ENCODE peak calls at places on chromosomes 13 and 19, in seven cellular contexts. V is HCT116, X is SK-N-SH, Y is K562, W is H1, A is GM12878, F is HepG2. B is an unnamed sample.

GRCh38 chr13:73702419-73703071 is 431.7 kb downstream of the KLF12 start:
- DNase-seq in X (no peak), A (peak; percentile 21), F (no peak), V (no peak), W (no peak), Y (no peak), B (peak; percentile 7)

GRCh38 chr13:59890064-59890463 is 273.7 kb downstream of the DIAPH3 start:
- DNase-seq in V (no peak), W (no peak), X (no peak), Y (no peak), F (no peak), A (no peak), B (no peak)

GRCh38 chr13:99269627-99270252 is 11.6 kb upstream of the GPR18 start:
- DNase-seq in A (no peak), Y (no peak), X (peak; percentile 17), V (peak; percentile 38), F (peak; percentile 25), W (no peak), B (peak; percentile 54)

GRCh38 chr13:89568276-89568675 is 1779.2 kb upstream of the MIR17HG start:
- DNase-seq in F (no peak), A (no peak), V (no peak), Y (no peak), X (no peak), W (no peak), B (no peak)

GRCh38 chr13:109154146-109154545 is 524.7 kb downstream of the MYO16 start:
- DNase-seq in F (peak; percentile 3), W (no peak), X (no peak), A (no peak), Y (no peak), V (no peak), B (no peak)

GRCh38 chr13:109672545-109672944 is 113.8 kb downstream of the IRS2 start:
- DNase-seq in A (no peak), V (no peak), F (no peak), Y (no peak), W (no peak), X (no peak), B (no peak)

GRCh38 chr13:73608157-73608516 is 526.1 kb downstream of the KLF12 start:
- DNase-seq in A (no peak), F (no peak), W (no peak), X (no peak), Y (no peak), V (no peak), B (no peak)

GRCh38 chr13:29438772-29439171 is 156.7 kb downstream of the SLC7A1 start:
- DNase-seq in X (no peak), W (no peak), Y (no peak), F (no peak), A (no peak), V (no peak), B (no peak)

GRCh38 chr19:12757544-12758274 is 6.1 kb downstream of the BEST2 start:
- DNase-seq in A (no peak), F (peak; percentile 70), V (peak; percentile 52), W (peak; percentile 83), Y (peak; percentile 84), X (peak; percentile 94), B (no peak)

GRCh38 chr19:11136400-11137101 is 19.0 kb downstream of the SPC24 start:
- DNase-seq in X (no peak), F (no peak), V (no peak), W (no peak), Y (peak; percentile 12), A (no peak), B (no peak)

GRCh38 chr13:93915269-93915809 is 564.1 kb downstream of the DCT start:
- DNase-seq in Y (no peak), A (no peak), V (no peak), F (no peak), X (no peak), W (no peak), B (no peak)

GRCh38 chr13:108728370-108728769 is 99.0 kb downstream of the MYO16 start:
- DNase-seq in F (peak; percentile 33), W (peak; percentile 67), V (peak; percentile 77), A (no peak), X (no peak), Y (no peak), B (peak; percentile 15)

GRCh38 chr13:105144020-105144419 is 1391.4 kb downstream of the EFNB2 start:
- DNase-seq in Y (no peak), F (no peak), W (no peak), A (no peak), X (no peak), V (no peak), B (peak; percentile 4)

GRCh38 chr13:95956589-95957148 is 96.5 kb downstream of the UGGT2 start:
- DNase-seq in A (peak; percentile 21), X (no peak), F (no peak), W (no peak), V (no peak), Y (no peak), B (no peak)

GRCh38 chr13:23984541-23984940 is 87.2 kb upstream of the C1QTNF9B start:
- DNase-seq in Y (no peak), V (no peak), W (no peak), X (no peak), A (no peak), F (no peak), B (no peak)

GRCh38 chr13:95485518-95486144 is 66.9 kb upstream of the CLDN10 start:
- DNase-seq in V (no peak), F (no peak), X (peak; percentile 45), W (no peak), Y (no peak), A (no peak), B (no peak)

DNA sequence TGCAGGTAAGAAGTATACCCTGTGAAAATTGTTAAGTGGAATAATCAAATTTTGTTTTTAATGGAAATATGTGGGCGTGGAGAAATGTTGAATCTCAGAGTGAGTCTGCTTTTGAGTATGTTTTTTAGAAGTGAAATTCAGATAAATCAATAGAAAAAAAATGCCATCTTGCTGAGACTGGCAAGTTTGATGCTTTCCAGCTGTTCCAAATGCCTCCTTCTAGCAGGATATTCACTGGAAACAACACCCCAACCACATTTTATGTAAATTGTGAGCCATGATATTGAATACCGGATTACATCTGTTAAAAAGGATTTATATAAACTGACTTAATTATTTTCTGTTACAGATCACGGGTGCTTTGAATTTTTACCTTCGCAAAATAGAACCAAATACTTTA is 115.4 kb downstream of the ITGBL1 start:
- DNase-seq in X (no peak), W (no peak), Y (no peak), F (no peak), V (no peak), A (no peak), B (no peak)
- TF ChIP-seq JUND in X (no peak), W (no peak), Y (no peak), F (no peak), V (no peak), A (no peak), B (no peak)

GRCh38 chr13:64453831-64454230 is 2776.3 kb downstream of the PCDH9 start:
- DNase-seq in A (no peak), Y (no peak), F (no peak), V (no peak), X (peak; percentile 14), W (no peak), B (no peak)
- TF ChIP-seq JUND in A (no peak), Y (no peak), F (no peak), V (no peak), X (no peak), W (no peak), B (no peak)

DNA sequence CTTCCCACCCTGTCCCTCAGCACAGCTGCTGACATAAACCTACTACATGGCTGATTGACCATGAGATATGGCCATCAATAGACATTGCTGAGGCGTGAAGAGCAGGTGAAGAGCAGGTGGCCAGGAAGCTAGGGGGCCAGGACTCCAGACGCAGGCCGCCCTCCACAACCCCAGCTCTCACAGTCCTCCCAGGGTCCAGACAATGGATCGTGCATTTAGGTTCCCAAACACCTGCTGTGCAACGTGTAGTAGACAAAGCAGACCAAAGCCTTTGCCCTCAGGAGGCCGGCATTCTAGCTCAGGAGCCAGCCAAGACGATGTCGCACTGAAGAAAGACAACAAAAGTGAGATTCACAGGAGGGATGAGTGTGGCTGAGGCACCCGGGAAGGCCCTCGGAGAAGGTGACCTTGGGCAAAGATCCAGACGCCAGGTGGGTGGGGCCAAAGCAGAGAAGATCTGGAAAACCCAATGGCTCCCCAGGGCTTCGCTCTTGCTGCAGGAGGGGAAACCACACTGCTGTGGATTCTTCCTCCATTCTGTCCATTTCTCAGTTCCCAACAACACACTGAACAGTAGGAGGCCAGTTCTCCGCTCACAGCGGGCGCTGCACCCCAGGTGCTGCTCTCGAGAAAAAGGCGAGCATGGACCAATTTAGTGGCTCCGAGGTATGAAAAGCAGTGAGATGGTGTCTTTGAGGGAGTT is 1.4 kb downstream of the FFAR1 start:
- DNase-seq in F (no peak), W (no peak), V (no peak), X (no peak), A (no peak), Y (peak; percentile 7), B (no peak)
- TF ChIP-seq JUND in F (no peak), W (no peak), V (no peak), X (no peak), A (no peak), Y (no peak), B (no peak)

DNA sequence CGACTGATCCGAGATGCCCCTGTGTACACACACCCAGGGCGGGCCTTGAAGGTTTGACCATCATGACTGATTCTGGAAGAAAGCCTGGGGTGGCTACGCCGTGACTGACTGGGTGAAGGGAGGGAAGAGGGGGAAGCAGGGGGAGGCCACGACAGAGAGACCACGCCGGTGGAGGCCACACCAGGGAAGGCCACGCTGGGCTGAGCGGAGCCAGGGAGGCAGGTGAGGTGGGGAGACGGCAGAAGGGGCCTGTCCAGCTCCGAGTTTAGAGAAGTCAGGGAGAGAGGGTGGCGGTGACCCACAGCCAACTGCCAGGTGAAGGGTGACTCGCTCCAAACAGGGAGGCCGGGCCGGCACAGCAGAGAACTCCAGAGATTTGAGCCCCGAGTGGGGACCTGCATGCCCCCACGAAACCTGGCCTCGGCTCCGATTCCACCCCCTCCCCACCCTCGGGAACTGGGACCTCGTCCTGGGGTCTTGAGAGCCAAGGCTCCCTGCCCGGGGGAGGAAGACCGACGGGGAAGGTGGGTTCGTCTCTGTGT is 102.6 kb downstream of the PTPRS start:
- DNase-seq in Y (no peak), W (no peak), X (no peak), F (no peak), V (no peak), A (no peak), B (no peak)
- TF ChIP-seq JUND in Y (no peak), W (no peak), X (no peak), F (no peak), V (no peak), A (no peak), B (no peak)

DNA sequence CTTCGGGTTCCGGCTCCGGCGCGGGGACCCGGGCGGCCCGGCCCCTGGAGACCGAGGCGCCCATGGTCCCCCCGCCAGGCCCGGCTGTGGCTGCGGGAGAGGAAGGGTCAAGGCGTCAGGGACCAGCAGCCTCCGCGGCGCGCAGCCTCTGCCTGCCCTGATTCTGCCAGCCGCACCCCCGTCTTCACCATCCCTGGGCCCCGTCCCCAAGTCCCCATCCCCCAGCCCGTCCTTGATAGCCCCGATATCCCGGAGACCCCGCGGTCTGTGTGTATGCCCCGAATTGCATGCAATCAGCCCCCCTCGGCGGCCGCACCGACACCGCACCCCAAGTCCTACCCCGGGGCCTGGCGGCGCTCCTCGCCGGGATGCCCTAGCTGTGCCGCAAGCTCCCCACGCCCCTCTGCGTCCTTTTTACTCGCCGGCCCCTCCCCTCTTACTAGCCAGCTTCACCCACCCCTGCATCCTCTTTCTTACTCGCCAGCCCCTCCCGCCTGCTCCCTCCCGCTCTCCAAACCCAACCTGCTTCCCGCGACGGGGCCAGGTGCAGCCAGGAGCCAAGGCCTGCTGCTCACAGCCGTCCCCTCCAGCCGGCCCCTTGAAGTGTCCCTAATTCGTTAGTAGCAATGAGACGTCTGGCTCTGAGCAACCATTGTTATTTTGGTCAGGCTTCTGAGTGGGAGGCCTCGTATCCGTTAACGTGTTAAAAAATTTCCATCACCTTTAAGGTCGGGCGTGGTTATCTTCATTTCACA is at the start of gene FBXO27:
- DNase-seq in F (no peak), Y (peak; percentile 52), X (peak; percentile 84), W (no peak), A (no peak), V (peak; percentile 16), B (peak; percentile 65)
- TF ChIP-seq JUND in F (no peak), Y (no peak), X (no peak), W (no peak), A (no peak), V (no peak), B (no peak)